ENCODE peak calls at places on chromosomes 5 and 9, in four cellular contexts. B is tibial nerve, P is tibial artery, N is fibroblast of lung. V is an unnamed sample. For H3K36me3, the result is how much of the 10 kb centered on the place peaks cover.

GRCh38 chr9:115680226-115680625 is 473.4 kb upstream of the PAPPA start:
- DNase-seq in B (no peak), P (no peak), N (no peak), V (no peak)

GRCh38 chr5:74837115-74837514 is 29.1 kb downstream of the FAM169A start:
- DNase-seq in B (no peak), P (no peak), N (no peak), V (no peak)

GRCh38 chr9:34992376-34992951 is 2.9 kb downstream of the DNAJB5 start:
- DNase-seq in B (no peak), P (peak), N (peak), V (no peak)

GRCh38 chr5:35198096-35198495 is 32.2 kb downstream of the PRLR start:
- DNase-seq in B (no peak), P (peak), N (peak), V (peak)

GRCh38 chr5:91357012-91357634 is 26.0 kb downstream of the ARRDC3 start:
- DNase-seq in B (no peak), P (no peak), N (no peak), V (no peak)

GRCh38 chr9:126682928-126683697 is 69.4 kb downstream of the LMX1B start:
- DNase-seq in B (no peak), P (no peak), N (peak), V (no peak)

GRCh38 chr9:98491778-98492177 is 217.0 kb downstream of the GABBR2 start:
- DNase-seq in B (no peak), P (no peak), N (peak), V (no peak)

GRCh38 chr5:432928-433791 is 9.8 kb upstream of the EXOC3 start:
- DNase-seq in B (no peak), P (peak), N (peak), V (no peak)

GRCh38 chr9:88425538-88425950 is 37.3 kb downstream of the SPIN1 start:
- DNase-seq in B (no peak), P (no peak), N (peak), V (no peak)

GRCh38 chr9:96620155-96620514 is 492 bp upstream of the CDC14B start:
- DNase-seq in B (no peak), P (no peak), N (no peak), V (no peak)
- H3K4me3 ChIP-seq in B (peak), P (peak), N (peak), V (peak)

GRCh38 chr9:37583522-37584121 is 7.4 kb upstream of the FBXO10 start:
- DNase-seq in B (no peak), P (no peak), N (no peak), V (no peak)
- H3K36me3 ChIP-seq in B (under half), P (under half), N (under half), V (under half)

GRCh38 chr5:62783374-62784057 is 204.9 kb downstream of the LRRC70 start:
- DNase-seq in B (no peak), P (no peak), N (no peak), V (no peak)

GRCh38 chr5:62780888-62781287 is 202.3 kb downstream of the LRRC70 start:
- DNase-seq in B (no peak), P (no peak), N (no peak), V (no peak)

GRCh38 chr5:62780230-62780629 is 201.6 kb downstream of the LRRC70 start:
- DNase-seq in B (no peak), P (no peak), N (no peak), V (no peak)

GRCh38 chr5:62778327-62779009 is 199.8 kb downstream of the LRRC70 start:
- DNase-seq in B (no peak), P (no peak), N (no peak), V (no peak)

GRCh38 chr5:62779010-62779422 is 200.4 kb downstream of the LRRC70 start:
- DNase-seq in B (peak), P (no peak), N (peak), V (no peak)
- TF ChIP-seq CTCF in B (peak), P (peak), N (peak), V (peak)

GRCh38 chr9:71755869-71756268 is 12.4 kb downstream of the CEMIP2 start:
- DNase-seq in B (no peak), P (no peak), N (no peak), V (no peak)

GRCh38 chr9:71758277-71758676 is 10.0 kb downstream of the CEMIP2 start:
- DNase-seq in B (no peak), P (no peak), N (no peak), V (no peak)

GRCh38 chr9:71760901-71761300 is 7.4 kb downstream of the CEMIP2 start:
- DNase-seq in B (no peak), P (no peak), N (no peak), V (no peak)

GRCh38 chr9:71756753-71757152 is 11.6 kb downstream of the CEMIP2 start:
- DNase-seq in B (no peak), P (no peak), N (no peak), V (no peak)

GRCh38 chr9:71758785-71759184 is 9.5 kb downstream of the CEMIP2 start:
- DNase-seq in B (no peak), P (no peak), N (no peak), V (no peak)
- H3K4me3 ChIP-seq in B (no peak), P (no peak), N (no peak), V (no peak)

DNA sequence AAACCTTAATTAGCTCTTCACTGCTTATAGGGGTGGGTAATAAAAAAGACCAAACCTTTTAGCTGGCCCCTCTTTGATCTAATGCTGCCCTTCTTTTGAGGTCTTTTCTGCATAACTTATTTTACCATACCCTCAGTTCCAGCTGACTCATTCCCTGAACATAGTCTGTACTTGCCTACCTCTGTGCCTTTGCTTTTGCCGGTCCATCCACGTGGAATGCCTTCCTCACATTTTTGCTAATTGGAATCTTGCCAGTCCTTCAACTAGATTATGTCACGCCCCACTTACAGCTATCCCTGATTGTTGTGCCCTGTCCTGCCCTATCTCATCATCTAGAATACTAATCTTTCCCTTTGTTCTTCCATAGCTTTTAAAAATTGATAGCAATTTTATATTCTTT is 44.2 kb downstream of the FAF2 start:
- DNase-seq in B (no peak), P (no peak), N (no peak), V (no peak)
- H3K36me3 ChIP-seq in B (under half), P (half or more), N (under half), V (under half)

GRCh38 chr5:18102733-18103132 is 468.5 kb downstream of the TAF11L14 start:
- DNase-seq in B (no peak), P (no peak), N (no peak), V (no peak)
- TF ChIP-seq CTCF in B (no peak), P (no peak), N (no peak), V (no peak)

DNA sequence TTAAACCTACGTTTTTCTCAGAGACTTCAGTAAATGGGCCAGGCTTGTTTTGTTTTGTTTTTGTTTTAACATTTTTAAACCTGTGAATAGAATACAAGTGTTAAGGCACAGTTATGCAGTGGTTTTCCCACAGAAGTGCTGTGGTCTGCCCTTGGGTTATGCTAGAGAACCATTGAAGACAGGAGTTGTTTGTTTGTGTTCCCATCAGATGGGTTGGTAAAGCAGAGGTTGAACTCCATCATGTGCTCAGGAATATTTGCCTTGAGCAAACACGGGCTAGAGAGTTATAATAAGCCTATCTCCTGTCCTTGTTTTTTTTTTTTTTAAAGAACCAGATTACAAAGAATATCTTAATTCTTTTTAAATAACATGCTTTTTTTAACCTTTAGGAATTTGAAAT is 28.5 kb downstream of the RHOBTB3 start:
- DNase-seq in B (no peak), P (no peak), N (peak), V (no peak)
- H3K4me3 ChIP-seq in B (no peak), P (no peak), N (no peak), V (no peak)